ENCODE peak calls at places on chromosome 20, in nine cellular contexts. I is pancreas; P is ecto neural progenitor cell; U is left lung; F is cerebellum; D is substantia nigra; X is neural crest cell; K is IMR-90; R is activated naive CD8-positive, alpha-beta T cell treated with anti-CD3 and anti-CD28 coated beads, Interleukin-2, amount 50 U/mL, for 24 hours. L is an unnamed sample.

GRCh38 chr20:61881416-61881815 is 184.3 kb downstream of the TAF4 start:
- DNase-seq in I (no peak), P (no peak), U (no peak), F (no peak), D (no peak), X (no peak), K (no peak), R (no peak), L (no peak)

GRCh38 chr20:10648651-10649050 is 25.1 kb downstream of the JAG1 start:
- DNase-seq in I (no peak), P (no peak), U (no peak), F (no peak), D (no peak), X (no peak), K (peak), R (no peak), L (no peak)

GRCh38 chr20:815914-816606 is 17.5 kb upstream of the FAM110A start:
- DNase-seq in I (no peak), P (peak), U (peak), F (peak), D (no peak), X (peak), K (peak), R (peak), L (peak)

GRCh38 chr20:32234135-32234808 is 26.6 kb downstream of the POFUT1 start:
- DNase-seq in I (no peak), P (no peak), U (no peak), F (no peak), D (no peak), X (no peak), K (no peak), R (no peak), L (no peak)

GRCh38 chr20:44648579-44648978 is 2.9 kb downstream of the ADA start:
- DNase-seq in I (no peak), P (no peak), U (no peak), F (no peak), D (no peak), X (no peak), K (no peak), R (no peak), L (no peak)

GRCh38 chr20:48921883-48922867 is 664 bp downstream of the ARFGEF2 start:
- DNase-seq in I (no peak), P (no peak), U (peak), F (no peak), D (no peak), X (no peak), K (peak), R (no peak), L (peak)

GRCh38 chr20:33858666-33859065 is 47.5 kb downstream of the CHMP4B start:
- DNase-seq in I (no peak), P (no peak), U (no peak), F (no peak), D (no peak), X (no peak), K (no peak), R (no peak), L (no peak)

GRCh38 chr20:48458003-48458377 is 369.8 kb downstream of the PREX1 start:
- DNase-seq in I (no peak), P (no peak), U (no peak), F (no peak), D (no peak), X (no peak), K (no peak), R (no peak), L (no peak)

GRCh38 chr20:11101243-11101642 is 427.4 kb upstream of the JAG1 start:
- DNase-seq in I (no peak), P (no peak), U (no peak), F (no peak), D (no peak), X (no peak), K (peak), R (no peak), L (no peak)

GRCh38 chr20:57498425-57499400 is 26.2 kb downstream of the CTCFL start:
- DNase-seq in I (no peak), P (no peak), U (no peak), F (no peak), D (no peak), X (no peak), K (peak), R (peak), L (no peak)

GRCh38 chr20:40276291-40276690 is 412.7 kb downstream of the MAFB start:
- DNase-seq in I (no peak), P (peak), U (no peak), F (no peak), D (no peak), X (no peak), K (no peak), R (no peak), L (no peak)

GRCh38 chr20:47392721-47393073 is 36.2 kb upstream of the ZMYND8 start:
- DNase-seq in I (no peak), P (no peak), U (no peak), F (no peak), D (no peak), X (no peak), K (peak), R (no peak), L (no peak)

GRCh38 chr20:3904224-3904623 is 15.0 kb downstream of the PANK2 start:
- DNase-seq in I (no peak), P (no peak), U (no peak), F (no peak), D (no peak), X (no peak), K (no peak), R (no peak), L (no peak)

GRCh38 chr20:61951695-61952533 is 113.8 kb downstream of the TAF4 start:
- DNase-seq in I (no peak), P (peak), U (peak), F (no peak), D (no peak), X (peak), K (peak), R (no peak), L (no peak)

GRCh38 chr20:35165221-35166185 is 6.4 kb upstream of the PROCR start:
- DNase-seq in I (no peak), P (no peak), U (no peak), F (no peak), D (no peak), X (no peak), K (no peak), R (no peak), L (no peak)

GRCh38 chr20:48904566-48905321 is 16.8 kb upstream of the ARFGEF2 start:
- DNase-seq in I (no peak), P (peak), U (no peak), F (peak), D (no peak), X (peak), K (peak), R (peak), L (no peak)

GRCh38 chr20:1005452-1006027 is 3.4 kb upstream of the RSPO4 start:
- DNase-seq in I (no peak), P (peak), U (no peak), F (no peak), D (no peak), X (no peak), K (peak), R (peak), L (no peak)

GRCh38 chr20:52102126-52102525 is 89.5 kb downstream of the ZFP64 start:
- DNase-seq in I (no peak), P (no peak), U (no peak), F (no peak), D (no peak), X (no peak), K (no peak), R (no peak), L (no peak)